ENCODE peak calls at places on chromosome 16, in five cellular contexts. Z is stimulated activated CD4-positive, alpha-beta T cell treated with anti-CD3 and anti-CD28 coated beads, Interleukin-15, amount 100 ng/mL, for 1 hour; B is iris pigment epithelial cell; G is transverse colon; N is MM.1S. X is an unnamed sample.

GRCh38 chr16:5905935-5906334 is 808.3 kb upstream of the EEF2KMT start:
- DNase-seq in Z (no peak), G (no peak), N (no peak), B (peak; percentile 18), X (no peak)

GRCh38 chr16:28546626-28547025 is 7.1 kb upstream of the SGF29 start:
- DNase-seq in Z (no peak), G (no peak), N (no peak), B (no peak), X (no peak)

GRCh38 chr16:75087040-75087979 is 29.3 kb downstream of the LDHD start:
- DNase-seq in G (peak; percentile 63), N (no peak), B (peak; percentile 80), Z (no peak), X (no peak)

GRCh38 chr16:56866955-56867830 is 2.2 kb downstream of the SLC12A3 start:
- DNase-seq in B (peak; percentile 65), N (peak; percentile 65), Z (no peak), G (peak; percentile 37), X (no peak)

GRCh38 chr16:20906225-20906870 is 5.8 kb downstream of the LYRM1 start:
- DNase-seq in Z (no peak), G (no peak), N (no peak), B (peak; percentile 78), X (no peak)

GRCh38 chr16:74275031-74275636 is 21.5 kb upstream of the PSMD7 start:
- DNase-seq in N (peak; percentile 9), G (no peak), Z (no peak), B (peak; percentile 31), X (no peak)

GRCh38 chr16:31477220-31478216 is 5.4 kb upstream of the SLC5A2 start:
- DNase-seq in G (peak; percentile 92), N (peak; percentile 17), B (no peak), Z (no peak), X (no peak)

GRCh38 chr16:75481475-75481874 is 13.8 kb downstream of the CHST6 start:
- DNase-seq in G (no peak), Z (no peak), N (no peak), B (no peak), X (no peak)

GRCh38 chr16:88535181-88535856 is 34.9 kb upstream of the ZC3H18 start:
- DNase-seq in B (no peak), N (no peak), G (no peak), Z (no peak), X (no peak)

GRCh38 chr16:57616871-57617270 is 11.6 kb upstream of the ADGRG1 start:
- DNase-seq in N (no peak), G (no peak), Z (no peak), B (no peak), X (no peak)

X was measured in activated CD8-positive, alpha-beta memory T cell treated with anti-CD3 and anti-CD28 coated beads for 48 hours.